ENCODE peak calls at places on chromosome 16, in nine cellular contexts. N is activated effector memory CD4-positive, alpha-beta T cell treated with anti-CD3 and anti-CD28 coated beads, Interleukin-2, amount 50 U/mL, for 16 hours; A is NCI-H510A treated with DMSO at 0.1 percent for 48 hours; B is cardiac muscle cell; S is T-helper 17 cell; V is anterior cingulate cortex; X is Right ventricle myocardium superior; E is GM13977; Q is HL-60. K is an unnamed sample.

GRCh38 chr16:12729448-12729847 is 74.2 kb downstream of the CPPED1 start:
- DNase-seq in Q (no peak), N (no peak), S (no peak), A (no peak), E (no peak), X (no peak), V (no peak), B (peak; percentile 3), K (no peak)

GRCh38 chr16:15553313-15554088 is 89.5 kb downstream of the MARF1 start:
- DNase-seq in A (no peak), Q (no peak), X (no peak), S (no peak), V (no peak), E (no peak), N (no peak), B (no peak), K (no peak)

GRCh38 chr16:76428858-76429257 is 151.7 kb downstream of the CNTNAP4 start:
- DNase-seq in N (no peak), B (peak; percentile 1), V (no peak), X (no peak), A (no peak), S (no peak), Q (no peak), E (no peak), K (no peak)

GRCh38 chr16:1175566-1176279 is 22.8 kb downstream of the CACNA1H start:
- DNase-seq in V (no peak), E (no peak), S (no peak), X (no peak), N (no peak), Q (no peak), A (no peak), B (no peak), K (no peak)

GRCh38 chr16:87470332-87470731 is 22.5 kb downstream of the ZCCHC14 start:
- DNase-seq in Q (no peak), A (no peak), S (no peak), X (no peak), V (no peak), N (no peak), E (no peak), B (no peak), K (no peak)

GRCh38 chr16:67430504-67431076 is 331 bp upstream of the HSD11B2 start:
- DNase-seq in B (no peak), X (peak; percentile 53), E (no peak), N (peak; percentile 69), V (no peak), A (peak; percentile 41), S (no peak), Q (no peak), K (no peak)

GRCh38 chr16:11742041-11742535 is 569 bp downstream of the TXNDC11 start:
- DNase-seq in N (peak; percentile 85), E (peak; percentile 50), A (no peak), S (no peak), X (peak; percentile 71), Q (peak; percentile 37), V (peak; percentile 44), B (no peak), K (no peak)

GRCh38 chr16:7440886-7441400 is 108.3 kb downstream of the RBFOX1 start:
- DNase-seq in N (no peak), E (no peak), V (no peak), A (no peak), X (no peak), Q (no peak), B (no peak), S (no peak), K (no peak)

GRCh38 chr16:30335598-30336474 is 19.3 kb downstream of the CD2BP2 start:
- DNase-seq in V (no peak), B (peak; percentile 41), Q (no peak), N (peak; percentile 75), S (no peak), X (no peak), E (no peak), A (peak; percentile 55), K (no peak)

GRCh38 chr16:28304214-28304613 is 11.9 kb downstream of the SBK1 start:
- DNase-seq in N (no peak), B (peak; percentile 69), X (peak; percentile 62), E (no peak), V (no peak), S (no peak), Q (no peak), A (no peak), K (no peak)

GRCh38 chr16:50038756-50039529 is 13.9 kb downstream of the CNEP1R1 start:
- DNase-seq in A (no peak), E (no peak), V (no peak), X (peak; percentile 51), B (peak; percentile 7), N (no peak), Q (peak; percentile 93), S (no peak), K (no peak)

GRCh38 chr16:66988197-66988788 is at the start of gene CES4A:
- DNase-seq in B (peak; percentile 65), E (no peak), V (no peak), Q (no peak), N (no peak), S (no peak), X (no peak), A (no peak), K (no peak)

GRCh38 chr16:24539850-24540484 is 601 bp downstream of the RBBP6 start:
- DNase-seq in Q (peak; percentile 35), A (no peak), X (peak; percentile 76), S (peak; percentile 48), E (no peak), V (peak; percentile 57), N (peak; percentile 84), B (peak; percentile 61), K (peak; percentile 60)

GRCh38 chr16:68356919-68357286 is 46.1 kb downstream of the PRMT7 start:
- DNase-seq in S (no peak), B (no peak), Q (no peak), X (no peak), A (no peak), N (no peak), V (no peak), E (no peak), K (no peak)

GRCh38 chr16:53082509-53082908 is 27.7 kb downstream of the CHD9 start:
- DNase-seq in B (no peak), E (no peak), V (no peak), A (no peak), X (no peak), Q (no peak), N (no peak), S (no peak), K (no peak)

GRCh38 chr16:7487896-7488295 is 155.3 kb downstream of the RBFOX1 start:
- DNase-seq in Q (no peak), A (no peak), V (no peak), B (no peak), X (no peak), E (no peak), S (no peak), N (no peak), K (no peak)